ENCODE peak calls at places on chromosomes 6 and 20, in ten cellular contexts. B, C, M, D, G, W, J, E, Q and T are unnamed samples.
A peak's percentile ranks its signal among the peaks of the same experiment; 100 is the strongest.

GRCh38 chr6:33822575-33823395 is 19.0 kb upstream of the MLN start:
- DNase-seq in B (no peak), C (peak; percentile 57), M (peak; percentile 27), D (no peak), G (peak; percentile 18), W (no peak), J (no peak), E (peak; percentile 50), Q (no peak), T (peak; percentile 35)

GRCh38 chr6:106275692-106276091 is 49.9 kb downstream of the ATG5 start:
- DNase-seq in B (no peak), C (no peak), M (no peak), D (no peak), G (peak; percentile 14), W (no peak), J (no peak), E (no peak), Q (no peak), T (no peak)

GRCh38 chr6:73657201-73657600 is 3.4 kb upstream of the SLC17A5 start:
- DNase-seq in B (no peak), C (peak; percentile 60), M (no peak), D (no peak), G (no peak), W (no peak), J (no peak), E (no peak), Q (no peak), T (no peak)

GRCh38 chr20:8854566-8854965 is 214.3 kb upstream of the PLCB4 start:
- DNase-seq in B (no peak), C (no peak), M (peak; percentile 77), D (peak; percentile 12), G (no peak), W (no peak), J (no peak), E (no peak), Q (peak; percentile 69), T (peak; percentile 19)

GRCh38 chr6:134176283-134176975 is 124.0 kb upstream of the SLC2A12 start:
- DNase-seq in B (peak; percentile 90), C (peak; percentile 24), M (peak; percentile 72), D (no peak), G (no peak), W (no peak), J (no peak), E (peak; percentile 67), Q (peak; percentile 49), T (peak; percentile 70)

GRCh38 chr20:48458003-48458377 is 369.8 kb downstream of the PREX1 start:
- DNase-seq in B (no peak), C (no peak), M (no peak), D (no peak), G (no peak), W (peak; percentile 10), J (no peak), E (no peak), Q (no peak), T (no peak)

GRCh38 chr20:57329608-57330221 is at the start of gene SPO11:
- DNase-seq in B (no peak), C (no peak), M (no peak), D (no peak), G (no peak), W (no peak), J (no peak), E (no peak), Q (no peak), T (peak; percentile 28)

GRCh38 chr20:22977047-22977785 is 57.9 kb upstream of the SSTR4 start:
- DNase-seq in B (no peak), C (no peak), M (no peak), D (no peak), G (no peak), W (no peak), J (no peak), E (no peak), Q (peak; percentile 63), T (no peak)

GRCh38 chr20:35240083-35240913 is 13.8 kb downstream of the MMP24 start:
- DNase-seq in B (no peak), C (no peak), M (peak; percentile 42), D (no peak), G (no peak), W (no peak), J (no peak), E (no peak), Q (no peak), T (no peak)

GRCh38 chr20:2872304-2873009 is 824 bp upstream of the PTPRA start:
- DNase-seq in B (peak; percentile 92), C (peak; percentile 67), M (peak; percentile 50), D (peak; percentile 77), G (peak; percentile 82), W (no peak), J (peak; percentile 80), E (peak; percentile 72), Q (peak; percentile 47), T (peak; percentile 43)
- TF ChIP-seq CTCF in B (peak; percentile 57), C (no peak), M (peak; percentile 2), D (no peak), G (peak; percentile 66), W (no peak), J (peak; percentile 44), E (peak; percentile 36), Q (peak; percentile 18), T (no peak)

GRCh38 chr6:158629376-158630221 is 14.9 kb downstream of the DYNLT1 start:
- DNase-seq in B (no peak), C (no peak), M (no peak), D (no peak), G (no peak), W (no peak), J (no peak), E (peak; percentile 41), Q (no peak), T (no peak)
- TF ChIP-seq CTCF in B (no peak), C (no peak), M (no peak), D (no peak), G (no peak), W (no peak), J (no peak), E (no peak), Q (no peak), T (no peak)

DNA sequence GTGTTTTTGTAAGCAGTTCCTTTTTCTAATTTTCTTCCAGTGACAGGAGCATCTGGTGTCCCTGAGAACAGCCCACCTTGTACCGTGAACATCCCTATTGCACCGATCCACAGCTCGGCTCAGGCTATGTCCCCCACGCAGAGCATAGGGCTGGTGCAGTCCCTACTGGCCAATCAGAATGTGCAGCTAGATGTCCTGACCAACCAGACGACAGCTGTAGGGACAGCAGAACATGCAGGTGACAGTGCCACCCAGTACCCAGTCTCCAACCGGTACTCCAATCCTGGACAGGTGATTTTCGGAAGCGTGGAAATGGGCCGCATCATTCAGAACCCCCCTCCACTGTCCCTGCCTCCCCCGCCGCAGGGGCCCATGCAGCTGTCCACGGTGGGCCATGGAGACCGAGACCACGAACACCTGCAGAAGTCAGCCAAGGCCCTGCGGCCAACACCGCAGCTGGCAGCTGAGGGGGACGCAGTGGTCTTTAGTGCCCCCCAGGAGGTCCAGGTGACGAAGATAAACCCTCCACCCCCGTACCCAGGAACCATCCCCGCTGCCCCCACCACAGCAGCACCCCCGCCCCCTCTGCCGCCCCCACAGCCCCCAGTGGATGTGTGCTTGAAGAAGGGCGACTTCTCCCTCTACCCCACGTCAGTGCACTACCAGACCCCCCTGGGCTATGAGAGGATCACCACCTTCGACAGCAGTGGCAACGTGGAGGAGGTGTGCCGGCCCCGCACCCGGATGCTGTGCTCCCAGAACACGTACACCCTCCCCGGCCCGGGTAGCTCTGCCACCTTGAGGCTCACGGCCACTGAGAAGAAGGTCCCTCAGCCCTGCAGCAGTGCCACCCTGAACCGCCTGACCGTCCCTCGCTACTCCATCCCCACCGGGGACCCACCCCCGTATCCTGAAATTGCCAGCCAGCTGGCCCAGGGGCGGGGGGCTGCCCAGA is 58.0 kb upstream of the TMEM181 start:
- DNase-seq in B (no peak), C (no peak), M (no peak), D (no peak), G (no peak), W (no peak), J (no peak), E (no peak), Q (no peak), T (no peak)
- TF ChIP-seq CTCF in B (no peak), C (no peak), M (no peak), D (no peak), G (no peak), W (no peak), J (no peak), E (no peak), Q (no peak), T (no peak)

DNA sequence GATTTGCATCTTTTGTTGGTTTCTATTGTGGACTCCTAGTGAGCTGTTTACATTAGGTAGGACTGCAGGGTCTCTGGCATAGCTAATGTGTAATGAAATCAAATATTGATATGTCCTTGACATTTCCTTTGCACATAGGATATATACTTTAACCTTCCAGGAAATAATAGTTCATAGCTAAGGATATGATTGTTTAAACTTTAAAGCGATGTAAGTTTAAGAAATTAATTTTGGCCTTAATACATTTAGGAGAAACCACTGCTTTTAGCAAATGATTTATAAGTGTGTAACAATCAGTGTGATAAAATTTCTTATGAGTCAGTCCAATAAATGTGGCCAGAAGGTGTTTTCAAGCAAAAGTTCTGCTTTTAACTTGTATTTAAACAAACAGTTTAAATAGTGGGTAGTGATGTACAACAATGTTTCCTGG is 171.8 kb downstream of the HS3ST5 start:
- DNase-seq in B (no peak), C (no peak), M (no peak), D (no peak), G (no peak), W (no peak), J (no peak), E (no peak), Q (no peak), T (no peak)
- TF ChIP-seq CTCF in B (no peak), C (no peak), M (no peak), D (no peak), G (no peak), W (no peak), J (no peak), E (no peak), Q (no peak), T (no peak)

DNA sequence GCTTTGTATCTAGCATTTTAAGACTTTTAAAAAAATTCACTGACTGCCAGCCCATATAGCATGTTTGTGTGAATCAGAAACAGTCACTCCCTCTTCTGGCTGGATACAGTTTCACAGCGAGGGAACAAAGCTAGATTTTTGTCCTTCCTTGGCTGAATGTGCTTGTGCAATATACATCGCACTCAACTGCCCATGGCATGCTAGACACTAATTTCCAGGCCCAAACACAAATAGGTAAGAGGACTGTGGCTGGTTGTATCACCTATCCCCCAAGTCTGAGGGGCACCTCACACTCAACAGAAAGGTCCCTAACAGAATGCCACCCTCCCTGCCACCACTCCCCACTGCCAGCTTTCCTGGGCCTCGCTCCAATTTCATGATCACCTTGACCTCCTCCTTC is 16.2 kb upstream of the BLCAP start:
- DNase-seq in B (no peak), C (peak; percentile 32), M (peak; percentile 65), D (no peak), G (no peak), W (no peak), J (no peak), E (no peak), Q (no peak), T (no peak)
- TF ChIP-seq CTCF in B (no peak), C (peak; percentile 42), M (peak; percentile 60), D (no peak), G (no peak), W (no peak), J (no peak), E (no peak), Q (no peak), T (peak; percentile 34)

DNA sequence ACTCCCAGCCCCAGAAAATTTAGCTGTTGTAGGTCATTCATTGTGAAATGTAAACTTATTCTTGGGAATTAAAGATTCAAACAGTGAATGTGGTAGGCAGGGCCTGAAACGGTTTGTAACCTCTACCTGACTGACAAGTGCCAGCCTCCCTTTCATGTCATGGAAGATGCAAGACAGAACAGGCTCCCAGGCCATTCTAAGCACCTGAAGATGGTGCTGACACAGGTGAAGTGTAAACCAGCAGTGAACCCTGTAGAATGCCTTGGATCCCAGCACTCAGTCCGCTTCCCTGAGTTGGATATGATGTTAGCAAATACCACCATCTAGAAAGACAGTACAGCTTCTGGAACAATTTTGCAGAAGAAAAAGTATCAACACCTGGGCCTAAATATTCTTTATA is 19.3 kb downstream of the CYP24A1 start:
- DNase-seq in B (no peak), C (no peak), M (no peak), D (no peak), G (no peak), W (no peak), J (no peak), E (no peak), Q (no peak), T (no peak)
- TF ChIP-seq CTCF in B (no peak), C (no peak), M (no peak), D (no peak), G (no peak), W (no peak), J (no peak), E (no peak), Q (no peak), T (no peak)